ENCODE peak calls at places on chromosomes 5 and 9, in five cellular contexts. Q, P, Z, O and F are unnamed samples.

GRCh38 chr9:14373726-14374125 is 59.8 kb upstream of the NFIB start:
- DNase-seq in Q (no peak), P (no peak), Z (no peak), O (no peak), F (no peak)

GRCh38 chr5:16072616-16073015 is 107.0 kb downstream of the MARCHF11 start:
- DNase-seq in Q (no peak), P (no peak), Z (no peak), O (no peak), F (no peak)

GRCh38 chr5:139664727-139665351 is 16.7 kb downstream of the CXXC5 start:
- DNase-seq in Q (no peak), P (peak; percentile 62), Z (no peak), O (no peak), F (no peak)

GRCh38 chr9:31236344-31236743 is 1148.1 kb upstream of the ACO1 start:
- DNase-seq in Q (no peak), P (no peak), Z (no peak), O (no peak), F (peak; percentile 32)

GRCh38 chr5:162990856-162991497 is 446.4 kb upstream of the CCNG1 start:
- DNase-seq in Q (no peak), P (no peak), Z (no peak), O (no peak), F (no peak)

GRCh38 chr5:57532513-57533497 is 50.2 kb upstream of the ACTBL2 start:
- DNase-seq in Q (peak; percentile 27), P (no peak), Z (no peak), O (no peak), F (peak; percentile 68)

GRCh38 chr9:23586906-23587305 is 239.1 kb downstream of the ELAVL2 start:
- DNase-seq in Q (no peak), P (no peak), Z (no peak), O (no peak), F (no peak)

GRCh38 chr9:9631302-9631701 is 981.5 kb downstream of the PTPRD start:
- DNase-seq in Q (no peak), P (no peak), Z (no peak), O (no peak), F (no peak)

GRCh38 chr5:35248843-35249780 is 18.8 kb upstream of the PRLR start:
- DNase-seq in Q (no peak), P (no peak), Z (no peak), O (no peak), F (no peak)

GRCh38 chr5:157269165-157269671 is 3.3 kb downstream of the CYFIP2 start:
- DNase-seq in Q (no peak), P (peak; percentile 71), Z (no peak), O (no peak), F (peak; percentile 91)

GRCh38 chr5:72067682-72068470 is 39.4 kb upstream of the MAP1B start:
- DNase-seq in Q (peak; percentile 79), P (no peak), Z (no peak), O (no peak), F (peak; percentile 70)

GRCh38 chr5:73701566-73701965 is 75.6 kb downstream of the ARHGEF28 start:
- DNase-seq in Q (peak; percentile 87), P (no peak), Z (no peak), O (no peak), F (peak; percentile 95)

GRCh38 chr9:137237759-137238726 is 3.0 kb upstream of the TUBB4B start:
- DNase-seq in Q (peak; percentile 46), P (no peak), Z (no peak), O (no peak), F (no peak)

GRCh38 chr5:22835630-22836029 is 17.5 kb downstream of the CDH12 start:
- DNase-seq in Q (peak; percentile 49), P (no peak), Z (no peak), O (no peak), F (peak; percentile 2)

GRCh38 chr5:122064992-122065391 is 13.1 kb downstream of the LOX start:
- DNase-seq in Q (no peak), P (no peak), Z (no peak), O (no peak), F (no peak)

GRCh38 chr5:138699482-138699881 is 53.7 kb upstream of the CTNNA1 start:
- DNase-seq in Q (no peak), P (no peak), Z (no peak), O (no peak), F (no peak)

GRCh38 chr5:115455241-115455640 is 89.3 kb downstream of the FEM1C start:
- DNase-seq in Q (peak; percentile 72), P (no peak), Z (no peak), O (no peak), F (peak; percentile 40)

GRCh38 chr5:83253731-83254130 is 176.4 kb downstream of the XRCC4 start:
- DNase-seq in Q (no peak), P (no peak), Z (no peak), O (no peak), F (no peak)

GRCh38 chr5:151896041-151896691 is 28.5 kb downstream of the GLRA1 start:
- DNase-seq in Q (peak; percentile 56), P (no peak), Z (no peak), O (no peak), F (peak; percentile 92)

GRCh38 chr5:119453045-119453383 is 717 bp downstream of the HSD17B4 start:
- DNase-seq in Q (peak; percentile 19), P (no peak), Z (no peak), O (peak; percentile 24), F (peak; percentile 21)

GRCh38 chr5:68415177-68416085 is 199.9 kb downstream of the PIK3R1 start:
- DNase-seq in Q (no peak), P (no peak), Z (no peak), O (no peak), F (no peak)

DNA sequence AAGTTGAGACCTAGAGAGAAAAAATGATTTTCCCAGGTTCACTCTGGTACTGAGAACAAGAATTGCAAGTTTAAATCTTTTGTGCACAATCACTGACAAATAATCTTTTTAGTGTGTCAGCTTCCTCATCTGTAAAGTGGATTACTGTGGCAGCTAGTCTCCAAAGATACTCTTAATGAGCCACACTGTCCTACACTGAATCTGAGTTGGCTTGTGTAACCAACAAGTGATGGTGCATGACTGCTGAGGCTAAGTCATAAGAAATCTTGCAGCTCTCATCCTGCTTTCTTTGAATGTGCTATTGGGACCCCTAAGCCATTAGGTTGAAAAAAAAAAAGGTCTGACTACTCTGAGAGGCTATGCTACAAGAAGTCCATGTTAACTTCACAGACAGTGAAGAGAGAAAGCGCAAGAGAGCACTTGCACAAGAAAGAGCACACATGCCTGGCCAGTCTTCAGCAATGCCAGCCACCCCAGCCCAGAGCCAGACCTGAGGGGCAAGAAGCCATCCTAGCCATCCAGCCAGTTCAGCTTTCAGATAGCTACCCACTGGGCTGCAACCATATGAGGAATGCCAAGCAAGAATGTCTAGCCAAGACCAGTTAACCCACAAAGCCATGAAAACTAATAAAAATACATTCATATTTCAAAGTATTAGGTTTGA is 419.4 kb downstream of the RAB3C start:
- DNase-seq in Q (no peak), P (no peak), Z (no peak), O (no peak), F (no peak)
- H3K4me3 ChIP-seq in Q (no peak overlapping the region), P (no peak overlapping the region), Z (no peak overlapping the region), O (no peak overlapping the region), F (no peak overlapping the region)

DNA sequence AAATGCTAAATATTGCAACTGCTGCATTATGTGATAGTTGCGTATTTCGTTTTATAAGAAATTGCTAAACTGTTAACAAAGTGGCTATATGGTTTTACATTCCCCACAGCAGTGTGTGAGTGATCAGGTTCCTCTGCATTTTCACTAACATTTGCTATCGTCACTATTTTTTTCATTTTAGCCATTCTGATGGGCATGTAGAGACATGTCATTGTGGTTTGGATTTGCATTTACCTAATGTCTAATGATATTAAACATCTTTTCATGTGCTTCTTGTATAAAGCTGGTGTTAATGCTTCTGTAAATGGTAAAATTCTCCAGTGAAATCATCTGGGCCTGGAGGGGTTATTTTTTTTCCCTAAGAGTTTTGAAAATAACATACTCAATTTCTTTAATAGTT is 61.6 kb downstream of the ERCC6L2 start:
- DNase-seq in Q (no peak), P (no peak), Z (no peak), O (no peak), F (peak; percentile 86)
- H3K36me3 ChIP-seq in Q (peaks cover 19% of the 10 kb centered on the region), P (peaks cover 54% of the 10 kb centered on the region), Z (no peaks in the 10 kb centered on the region), O (peaks cover 98% of the 10 kb centered on the region), F (no peaks in the 10 kb centered on the region)

DNA sequence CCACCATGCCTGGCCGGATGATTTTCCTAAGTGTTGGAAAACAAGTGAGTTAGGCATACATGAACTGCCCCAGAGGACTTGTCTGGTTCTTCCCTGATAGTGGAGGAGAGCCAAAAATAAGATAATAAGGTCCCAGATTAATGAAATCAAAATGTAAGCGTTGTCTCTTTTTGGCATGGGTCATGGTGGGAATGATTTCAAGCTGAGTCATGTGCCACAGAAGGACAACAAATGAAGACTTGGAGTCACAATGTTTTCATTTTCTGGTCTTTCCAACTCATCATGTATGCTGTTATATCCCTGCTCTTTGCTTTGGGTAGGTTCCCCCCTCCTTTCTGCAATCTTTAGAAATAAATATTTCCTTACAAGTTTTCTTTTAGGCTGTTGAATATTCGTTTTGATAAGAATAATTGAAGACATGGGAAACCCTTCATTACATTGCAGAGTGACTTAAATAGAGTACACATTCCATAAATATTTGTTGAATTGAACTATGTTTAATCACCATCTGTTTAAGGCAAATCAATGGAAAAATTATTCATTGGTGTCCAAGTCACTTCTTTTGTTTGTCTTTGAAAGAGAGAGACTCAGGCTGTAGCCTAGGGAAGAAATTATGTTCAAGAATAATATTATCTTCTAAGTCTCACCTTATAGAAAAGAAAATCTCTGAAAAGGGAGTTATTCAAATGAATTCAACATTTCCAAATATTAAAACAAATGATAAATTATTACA is 196.3 kb downstream of the CSNK1G3 start:
- DNase-seq in Q (peak; percentile 83), P (no peak), Z (no peak), O (peak; percentile 64), F (peak; percentile 39)
- H3K4me3 ChIP-seq in Q (no peak overlapping the region), P (no peak overlapping the region), Z (no peak overlapping the region), O (no peak overlapping the region), F (no peak overlapping the region)

DNA sequence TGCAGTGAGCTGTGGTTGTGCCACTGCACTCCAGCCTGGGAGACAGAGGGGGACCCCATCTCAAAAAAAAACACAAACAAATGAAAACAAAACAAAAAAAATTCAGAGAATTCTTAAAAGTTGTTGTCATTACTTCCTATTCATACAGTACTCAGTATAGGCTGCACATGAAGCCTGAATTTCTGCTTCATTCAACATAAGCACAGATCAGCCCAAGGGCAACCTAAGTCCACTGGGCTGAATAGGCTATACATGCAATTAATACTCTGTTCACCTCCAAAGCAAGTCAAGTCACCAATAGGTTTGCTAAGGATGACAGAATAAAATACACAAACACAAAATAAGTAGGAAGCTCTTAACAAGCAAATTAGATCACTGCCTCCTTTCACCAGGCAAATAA is 18.8 kb downstream of the UBTD2 start:
- DNase-seq in Q (no peak), P (no peak), Z (no peak), O (no peak), F (no peak)
- H3K36me3 ChIP-seq in Q (no peaks in the 10 kb centered on the region), P (no peaks in the 10 kb centered on the region), Z (no peaks in the 10 kb centered on the region), O (no peaks in the 10 kb centered on the region), F (no peaks in the 10 kb centered on the region)

GRCh38 chr5:111227226-111227782 is 3.1 kb downstream of the CAMK4 start:
- DNase-seq in Q (no peak), P (no peak), Z (no peak), O (no peak), F (no peak)
- H3K4me3 ChIP-seq in Q (no peak overlapping the region), P (no peak overlapping the region), Z (no peak overlapping the region), O (no peak overlapping the region), F (no peak overlapping the region)

GRCh38 chr9:122291458-122291857 is 26.8 kb downstream of the MRRF start:
- DNase-seq in Q (no peak), P (no peak), Z (no peak), O (no peak), F (no peak)

GRCh38 chr9:122286764-122287163 is 22.1 kb downstream of the MRRF start:
- DNase-seq in Q (no peak), P (no peak), Z (no peak), O (no peak), F (no peak)

GRCh38 chr9:122281368-122281767 is 16.7 kb downstream of the MRRF start:
- DNase-seq in Q (no peak), P (no peak), Z (no peak), O (no peak), F (no peak)

GRCh38 chr9:122287214-122287613 is 22.5 kb downstream of the MRRF start:
- DNase-seq in Q (no peak), P (no peak), Z (no peak), O (no peak), F (no peak)
- H3K36me3 ChIP-seq in Q (peaks cover 20% of the 10 kb centered on the region), P (peaks cover 66% of the 10 kb centered on the region), Z (no peaks in the 10 kb centered on the region), O (peaks cover 76% of the 10 kb centered on the region), F (peaks cover 13% of the 10 kb centered on the region)